ENCODE peak calls at places on chromosomes 4 and X, in nine cellular contexts. W is lower lobe of right lung, F is body of pancreas, U is PC-3, M is astrocyte of the cerebellum, X is spleen, G is heart right ventricle, N is fibroblast of mammary gland, A is suprapubic skin. D is an unnamed sample.

GRCh38 chr4:149145803-149146202 is 669.8 kb downstream of the IQCM start:
- DNase-seq in W (no peak), F (no peak), U (peak; percentile 26), M (no peak), X (no peak), G (no peak), N (peak; percentile 77), A (no peak), D (peak; percentile 5)

GRCh38 chrX:130444641-130445336 is 43.0 kb downstream of the RBMX2 start:
- DNase-seq in W (no peak), F (no peak), U (no peak), M (no peak), X (no peak), G (no peak), N (no peak), A (no peak), D (no peak)

GRCh38 chrX:40297949-40298539 is 200.3 kb upstream of the BCOR start:
- DNase-seq in W (no peak), F (no peak), U (no peak), M (no peak), X (no peak), G (no peak), N (no peak), A (no peak), D (no peak)

GRCh38 chr4:81472249-81473085 is 760 bp upstream of the RASGEF1B start:
- DNase-seq in W (peak; percentile 54), F (peak; percentile 59), U (no peak), M (no peak), X (peak; percentile 84), G (peak; percentile 27), N (peak; percentile 32), A (no peak), D (peak; percentile 63)

GRCh38 chr4:163790231-163790630 is 295.7 kb downstream of the TMA16 start:
- DNase-seq in W (no peak), F (no peak), U (no peak), M (no peak), X (no peak), G (no peak), N (no peak), A (no peak), D (no peak)

GRCh38 chr4:5541154-5541553 is 167.2 kb downstream of the EVC2 start:
- DNase-seq in W (no peak), F (no peak), U (no peak), M (no peak), X (no peak), G (no peak), N (no peak), A (no peak), D (no peak)

GRCh38 chr4:151676301-151676700 is 84.5 kb downstream of the GATB start:
- DNase-seq in W (no peak), F (no peak), U (peak; percentile 75), M (peak; percentile 67), X (no peak), G (no peak), N (peak; percentile 95), A (no peak), D (peak; percentile 79)

GRCh38 chr4:153160856-153161598 is 43.2 kb upstream of the TRIM2 start:
- DNase-seq in W (no peak), F (no peak), U (no peak), M (no peak), X (no peak), G (no peak), N (no peak), A (no peak), D (no peak)

GRCh38 chr4:48038666-48039065 is 22.1 kb downstream of the NIPAL1 start:
- DNase-seq in W (no peak), F (no peak), U (no peak), M (no peak), X (no peak), G (no peak), N (no peak), A (no peak), D (no peak)

GRCh38 chr4:48035952-48036351 is 19.4 kb downstream of the NIPAL1 start:
- DNase-seq in W (no peak), F (no peak), U (no peak), M (no peak), X (no peak), G (no peak), N (no peak), A (no peak), D (no peak)

GRCh38 chr4:48032721-48033120 is 16.1 kb downstream of the NIPAL1 start:
- DNase-seq in W (no peak), F (no peak), U (no peak), M (no peak), X (no peak), G (no peak), N (peak; percentile 28), A (no peak), D (peak; percentile 62)

GRCh38 chr4:48033825-48034413 is 17.3 kb downstream of the NIPAL1 start:
- DNase-seq in W (no peak), F (peak; percentile 66), U (peak; percentile 61), M (no peak), X (no peak), G (no peak), N (peak; percentile 16), A (no peak), D (peak; percentile 62)

DNA sequence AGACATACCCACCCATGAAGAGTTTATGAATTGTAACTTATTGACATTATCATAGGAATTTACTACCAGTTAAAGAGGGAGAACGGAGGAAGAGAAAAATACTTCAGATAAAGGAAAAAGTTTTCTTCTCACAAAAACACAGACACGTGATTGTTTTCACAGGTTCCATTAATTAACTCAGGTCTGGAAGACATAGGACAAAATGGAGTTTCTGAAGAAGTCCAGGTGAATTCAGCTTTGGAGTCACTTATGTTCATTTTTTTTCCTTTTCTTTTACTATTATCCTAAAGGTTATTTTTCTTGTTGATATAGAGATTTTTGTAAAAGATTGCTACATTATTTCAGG is 20.5 kb downstream of the NIPAL1 start:
- DNase-seq in W (no peak), F (no peak), U (no peak), M (no peak), X (no peak), G (no peak), N (no peak), A (no peak), D (no peak)
- H3K4me3 ChIP-seq in W (no peak overlapping the region), F (no peak overlapping the region), U (no peak overlapping the region), M (no peak overlapping the region), X (no peak overlapping the region), G (no peak overlapping the region), N (no peak overlapping the region), A (no peak overlapping the region), D (no peak overlapping the region)

GRCh38 chrX:82081027-82081426 is 879.1 kb downstream of the SH3BGRL start:
- DNase-seq in W (no peak), F (no peak), U (peak; percentile 21), M (no peak), X (no peak), G (no peak), N (no peak), A (no peak), D (no peak)
- TF ChIP-seq CTCF in W (no peak), F (no peak), U (peak; percentile 39), M (no peak), X (no peak), G (no peak), N (no peak), A (no peak), D (no peak)

DNA sequence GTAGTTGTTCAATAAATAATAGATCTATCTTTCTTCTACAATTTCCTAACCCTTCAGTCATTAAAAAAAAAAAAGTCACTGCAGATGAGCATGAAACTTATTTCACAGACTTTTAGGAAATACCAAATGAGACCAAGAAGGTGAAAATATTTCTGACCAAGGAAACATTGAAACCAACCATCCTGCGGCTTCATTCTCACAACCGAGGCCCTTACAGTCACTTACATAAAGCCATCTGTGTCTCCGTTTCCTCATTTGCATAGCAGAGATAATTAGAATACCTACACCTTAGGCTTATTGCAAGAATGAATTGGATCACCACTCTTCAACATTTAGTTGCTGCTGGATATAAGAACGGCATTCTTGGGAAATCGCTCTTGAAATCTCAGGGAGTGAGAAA is 356.3 kb downstream of the HS3ST1 start:
- DNase-seq in W (no peak), F (no peak), U (no peak), M (no peak), X (no peak), G (no peak), N (no peak), A (no peak), D (no peak)
- H3K4me3 ChIP-seq in W (no peak overlapping the region), F (no peak overlapping the region), U (no peak overlapping the region), M (no peak overlapping the region), X (no peak overlapping the region), G (no peak overlapping the region), N (no peak overlapping the region), A (no peak overlapping the region), D (no peak overlapping the region)

GRCh38 chr4:77156533-77156911 is 485 bp upstream of the CCNG2 start:
- DNase-seq in W (peak; percentile 94), F (peak; percentile 97), U (peak; percentile 97), M (peak; percentile 99), X (peak; percentile 97), G (peak; percentile 99), N (peak; percentile 99), A (peak; percentile 98), D (peak; percentile 100)
- TF ChIP-seq CTCF in W (no peak), F (no peak), U (no peak), M (no peak), X (no peak), G (no peak), N (no peak), A (no peak), D (no peak)

GRCh38 chr4:121692261-121692660 is 4.5 kb downstream of the ANXA5 start:
- DNase-seq in W (no peak), F (no peak), U (peak; percentile 28), M (no peak), X (no peak), G (no peak), N (no peak), A (no peak), D (no peak)

GRCh38 chr4:121696140-121696640 is 590 bp downstream of the ANXA5 start:
- DNase-seq in W (peak; percentile 86), F (peak; percentile 78), U (peak; percentile 60), M (peak; percentile 34), X (peak; percentile 91), G (peak; percentile 86), N (peak; percentile 86), A (peak; percentile 92), D (peak; percentile 87)

GRCh38 chr4:121696641-121697461 is at the start of gene ANXA5:
- DNase-seq in W (peak; percentile 94), F (peak; percentile 93), U (peak; percentile 86), M (peak; percentile 53), X (peak; percentile 96), G (peak; percentile 89), N (peak; percentile 81), A (peak; percentile 92), D (peak; percentile 93)

GRCh38 chr4:121690001-121690400 is 6.8 kb downstream of the ANXA5 start:
- DNase-seq in W (no peak), F (no peak), U (peak; percentile 42), M (no peak), X (no peak), G (no peak), N (peak; percentile 72), A (no peak), D (peak; percentile 75)

DNA sequence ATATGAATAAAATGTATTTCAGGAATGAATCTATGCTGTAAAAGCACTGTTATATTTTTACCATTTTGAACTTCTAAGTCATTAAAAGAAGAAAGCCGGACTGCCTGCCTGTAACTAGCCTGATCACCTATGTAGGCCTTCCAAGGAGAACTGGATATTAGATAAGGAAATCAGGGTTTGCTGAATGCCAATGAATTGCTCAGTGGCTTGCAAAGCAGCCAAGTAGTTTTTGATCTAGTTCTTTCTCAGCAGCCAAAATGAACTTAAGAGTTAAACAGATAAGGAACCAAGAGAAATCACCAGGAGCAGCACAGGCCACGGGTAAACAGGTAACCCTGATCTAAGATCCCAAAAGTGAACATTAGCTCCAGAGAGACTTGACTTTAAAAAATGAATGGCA is 3.3 kb downstream of the ANXA5 start:
- DNase-seq in W (no peak), F (no peak), U (no peak), M (no peak), X (no peak), G (no peak), N (no peak), A (no peak), D (no peak)
- H3K4me3 ChIP-seq in W (no peak overlapping the region), F (no peak overlapping the region), U (peak overlapping the region; percentile 64), M (peak overlapping the region; percentile 13), X (no peak overlapping the region), G (peak overlapping the region; percentile 90), N (peak overlapping the region; percentile 41), A (no peak overlapping the region), D (peak overlapping the region; percentile 42)

D was measured in choroid plexus epithelial cell.